ENCODE peak calls at places on chromosomes 7 and 10, in six cellular contexts. D is H1, H is adrenal gland, V is transverse colon, Z is esophagus squamous epithelium, L is A549. Q is an unnamed sample.

GRCh38 chr7:157318015-157318706 is 18.6 kb upstream of the DNAJB6 start:
- DNase-seq in D (no peak), H (peak; percentile 42), V (peak; percentile 39), Z (no peak), L (no peak), Q (no peak)

GRCh38 chr7:44801890-44802289 is 5.4 kb downstream of the PPIA start:
- DNase-seq in D (no peak), H (no peak), V (no peak), Z (no peak), L (no peak), Q (no peak)

GRCh38 chr10:61643316-61643751 is 19.4 kb upstream of the CABCOCO1 start:
- DNase-seq in D (no peak), H (no peak), V (no peak), Z (no peak), L (no peak), Q (no peak)

GRCh38 chr7:128427289-128427891 is 17.6 kb upstream of the IMPDH1 start:
- DNase-seq in D (no peak), H (peak; percentile 37), V (no peak), Z (no peak), L (peak; percentile 76), Q (no peak)

GRCh38 chr7:25901658-25902057 is 250.3 kb upstream of the NFE2L3 start:
- DNase-seq in D (no peak), H (no peak), V (no peak), Z (no peak), L (no peak), Q (no peak)

GRCh38 chr10:119491941-119492340 is 50.6 kb downstream of the RGS10 start:
- DNase-seq in D (no peak), H (no peak), V (no peak), Z (no peak), L (no peak), Q (no peak)

GRCh38 chr10:93061594-93062498 is 1.2 kb downstream of the CYP26C1 start:
- DNase-seq in D (no peak), H (no peak), V (no peak), Z (no peak), L (no peak), Q (no peak)

GRCh38 chr7:140393756-140394306 is 4.5 kb downstream of the SLC37A3 start:
- DNase-seq in D (no peak), H (no peak), V (no peak), Z (no peak), L (no peak), Q (no peak)

GRCh38 chr10:91163269-91163708 is 57.2 kb upstream of the PCGF5 start:
- DNase-seq in D (peak; percentile 79), H (peak; percentile 71), V (peak; percentile 72), Z (peak; percentile 7), L (peak; percentile 65), Q (peak; percentile 76)

GRCh38 chr7:130966246-130967009 is 232.4 kb upstream of the KLF14 start:
- DNase-seq in D (no peak), H (no peak), V (no peak), Z (no peak), L (no peak), Q (no peak)

GRCh38 chr10:123888751-123889150 is 2.9 kb downstream of the CPXM2 start:
- DNase-seq in D (no peak), H (no peak), V (no peak), Z (no peak), L (no peak), Q (no peak)

GRCh38 chr7:29113384-29114102 is 32.8 kb downstream of the CPVL start:
- DNase-seq in D (no peak), H (no peak), V (peak; percentile 30), Z (no peak), L (peak; percentile 15), Q (no peak)

GRCh38 chr10:44051584-44052385 is 333.1 kb downstream of the CXCL12 start:
- DNase-seq in D (no peak), H (peak; percentile 93), V (no peak), Z (no peak), L (no peak), Q (peak; percentile 23)

GRCh38 chr10:84593546-84593945 is 265.2 kb downstream of the CCSER2 start:
- DNase-seq in D (no peak), H (no peak), V (no peak), Z (no peak), L (no peak), Q (no peak)

GRCh38 chr7:22581099-22581498 is 81.1 kb upstream of the STEAP1B start:
- DNase-seq in D (no peak), H (no peak), V (no peak), Z (no peak), L (no peak), Q (no peak)

GRCh38 chr10:71262027-71262426 is 49.7 kb downstream of the UNC5B start:
- DNase-seq in D (no peak), H (no peak), V (peak; percentile 55), Z (no peak), L (no peak), Q (no peak)

GRCh38 chr7:1654738-1655490 is 15.2 kb upstream of the ELFN1 start:
- DNase-seq in D (no peak), H (no peak), V (no peak), Z (no peak), L (no peak), Q (no peak)

GRCh38 chr10:133262696-133263095 is 14.0 kb downstream of the ADAM8 start:
- DNase-seq in D (no peak), H (no peak), V (peak; percentile 32), Z (no peak), L (no peak), Q (no peak)

GRCh38 chr10:1247598-1248261 is 191.5 kb downstream of the WDR37 start:
- DNase-seq in D (no peak), H (no peak), V (no peak), Z (no peak), L (no peak), Q (no peak)

GRCh38 chr10:122054046-122055025 is 65.4 kb downstream of the TACC2 start:
- DNase-seq in D (peak; percentile 80), H (peak; percentile 50), V (peak; percentile 60), Z (no peak), L (peak; percentile 90), Q (peak; percentile 82)

GRCh38 chr7:39406464-39406863 is 159.7 kb upstream of the YAE1 start:
- DNase-seq in D (no peak), H (no peak), V (no peak), Z (no peak), L (no peak), Q (no peak)

DNA sequence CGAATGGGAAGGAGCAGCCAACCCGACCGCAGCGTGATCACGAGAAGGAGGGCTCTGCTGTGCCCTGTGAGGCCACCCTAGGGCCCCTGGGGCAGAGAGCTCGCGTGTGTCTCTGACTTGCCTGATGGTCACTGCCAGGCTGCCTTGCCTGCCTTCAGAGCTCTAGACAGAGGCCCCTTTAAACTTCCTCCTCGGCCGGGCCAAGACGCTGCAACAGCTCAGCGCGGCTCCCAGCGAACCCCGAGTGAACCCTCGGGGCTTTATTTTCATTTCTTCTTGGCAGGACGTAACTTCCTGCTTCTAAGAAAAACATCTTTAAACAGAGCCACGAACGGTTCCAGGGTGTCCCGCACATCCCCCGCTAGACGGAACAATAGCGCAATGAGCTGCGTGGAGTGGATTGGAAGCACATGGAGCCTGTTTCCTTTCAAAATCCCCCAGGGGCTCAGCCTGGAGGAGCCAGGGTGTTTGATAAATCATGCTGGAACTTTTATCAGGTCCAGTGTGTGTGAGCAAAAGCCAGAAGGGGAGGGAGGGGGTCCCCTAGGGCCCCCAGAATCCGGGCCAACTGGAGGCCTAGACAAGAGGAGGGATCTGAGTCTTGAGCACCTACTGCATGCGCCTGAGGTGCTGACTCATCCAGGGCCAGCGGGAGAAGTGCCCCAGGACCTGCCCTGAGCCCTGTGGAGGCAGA is 134.1 kb upstream of the GDF10 start:
- DNase-seq in D (no peak), H (peak; percentile 56), V (peak; percentile 29), Z (no peak), L (no peak), Q (peak; percentile 73)
- TF ChIP-seq POLR2A in D (no peak), H (no peak), V (no peak), Z (no peak), L (no peak), Q (no peak)

GRCh38 chr7:135352285-135352684 is 118.6 kb downstream of the STRA8 start:
- DNase-seq in D (no peak), H (no peak), V (no peak), Z (no peak), L (no peak), Q (no peak)

GRCh38 chr7:135353832-135354231 is 120.2 kb downstream of the STRA8 start:
- DNase-seq in D (no peak), H (no peak), V (no peak), Z (no peak), L (no peak), Q (no peak)

GRCh38 chr7:135349746-135350145 is 116.1 kb downstream of the STRA8 start:
- DNase-seq in D (no peak), H (no peak), V (no peak), Z (no peak), L (no peak), Q (no peak)

GRCh38 chr7:135359633-135360032 is 126.0 kb downstream of the STRA8 start:
- DNase-seq in D (no peak), H (no peak), V (no peak), Z (no peak), L (no peak), Q (no peak)

DNA sequence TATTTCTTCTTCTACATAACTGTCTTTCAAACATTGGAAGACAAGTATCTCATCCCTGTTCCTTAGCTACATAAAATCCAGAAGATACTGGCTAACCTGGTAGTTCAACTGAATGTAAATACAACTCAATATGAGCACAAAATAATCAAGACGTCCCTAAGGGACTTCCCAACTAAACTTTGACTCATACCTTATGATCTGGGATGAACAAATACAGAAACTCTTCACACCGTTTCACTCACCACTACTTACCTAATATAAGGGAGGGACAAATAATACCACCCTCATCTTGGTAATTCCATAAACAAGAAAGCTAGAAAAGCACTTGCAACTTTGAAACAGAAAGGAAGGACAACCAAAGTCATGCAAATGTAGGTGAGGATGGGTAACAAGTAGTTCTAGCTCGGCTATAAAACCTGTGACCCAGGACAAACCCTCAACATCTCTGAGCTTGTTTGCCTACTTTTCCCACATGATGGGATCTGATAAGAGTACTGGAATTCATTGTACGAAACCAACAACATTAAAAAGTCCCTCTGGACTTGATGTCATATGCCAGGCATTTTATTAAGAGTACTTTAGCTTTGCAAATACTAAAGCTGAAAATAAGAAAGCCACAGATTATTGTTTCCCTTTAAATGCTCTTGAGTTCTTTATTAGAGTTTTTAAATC is 121.9 kb downstream of the STRA8 start:
- DNase-seq in D (no peak), H (no peak), V (no peak), Z (no peak), L (peak; percentile 37), Q (no peak)
- H3K4me1 ChIP-seq in D (no peaks in the 10 kb centered on the region), H (no peaks in the 10 kb centered on the region), V (no peaks in the 10 kb centered on the region), Z (no peaks in the 10 kb centered on the region), L (peaks cover 8% of the 10 kb centered on the region), Q (no peaks in the 10 kb centered on the region)

DNA sequence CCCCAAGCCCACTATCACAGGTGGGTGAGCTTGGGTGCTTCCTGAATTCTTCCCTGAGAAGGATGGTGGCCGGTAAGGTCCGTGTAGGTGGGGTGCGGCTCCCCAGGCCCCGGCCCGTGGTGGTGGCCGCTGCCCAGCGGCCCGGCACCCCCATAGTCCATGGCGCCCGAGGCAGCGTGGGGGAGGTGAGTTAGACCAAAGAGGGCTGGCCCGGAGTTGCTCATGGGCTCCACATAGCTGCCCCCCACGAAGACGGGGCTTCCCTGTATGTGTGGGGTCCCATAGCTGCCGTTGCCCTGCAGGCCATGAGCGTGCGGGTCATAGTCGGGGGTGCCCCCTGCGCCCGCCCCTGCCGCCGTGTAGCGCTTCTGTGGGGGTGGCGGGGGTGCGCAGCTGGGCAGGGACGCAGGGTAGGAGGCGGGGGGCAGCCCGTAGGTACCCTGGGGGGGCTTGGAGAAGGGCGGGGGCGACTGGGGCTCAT is 5.5 kb upstream of the HOXA2 start:
- DNase-seq in D (no peak), H (peak; percentile 24), V (no peak), Z (no peak), L (no peak), Q (no peak)
- TF ChIP-seq POLR2A in D (no peak), H (no peak), V (no peak), Z (no peak), L (no peak), Q (no peak)

GRCh38 chr7:30312186-30312585 is 27.8 kb downstream of the ZNRF2 start:
- DNase-seq in D (no peak), H (no peak), V (no peak), Z (no peak), L (no peak), Q (no peak)
- H3K4me1 ChIP-seq in D (no peaks in the 10 kb centered on the region), H (no peaks in the 10 kb centered on the region), V (peaks cover 26% of the 10 kb centered on the region), Z (no peaks in the 10 kb centered on the region), L (peaks cover 33% of the 10 kb centered on the region), Q (no peaks in the 10 kb centered on the region)